ENCODE peak calls at places on chromosomes 11 and 22, in eight cellular contexts. One of them, this sample, is unnamed.

GRCh38 chr11:5380740-5381342 is 2.8 kb upstream of the OR51M1 start:
- DNase-seq in activated T-cell treated with anti-CD3 and anti-CD28 coated beads, Interleukin-2, amount 50 U/mL, for 24 hours: peak
- DNase-seq in anterior cingulate cortex: peak
- DNase-seq in nephron progenitor cell: peak
- DNase-seq in heart right ventricle: no peak
- DNase-seq in DMS153: peak
- DNase-seq in lower leg skin: no peak
- DNase-seq in WTC11: peak
- DNase-seq in this sample: no peak

GRCh38 chr11:116579857-116580727 is 192.7 kb downstream of the BUD13 start:
- DNase-seq in heart right ventricle: no peak
- DNase-seq in nephron progenitor cell: peak
- DNase-seq in lower leg skin: no peak
- DNase-seq in WTC11: peak
- DNase-seq in DMS153: no peak
- DNase-seq in activated T-cell treated with anti-CD3 and anti-CD28 coated beads, Interleukin-2, amount 50 U/mL, for 24 hours: no peak
- DNase-seq in anterior cingulate cortex: no peak
- DNase-seq in this sample: no peak

GRCh38 chr11:70495351-70496310 is 97.3 kb downstream of the CTTN start:
- DNase-seq in WTC11: no peak
- DNase-seq in heart right ventricle: no peak
- DNase-seq in anterior cingulate cortex: no peak
- DNase-seq in DMS153: no peak
- DNase-seq in lower leg skin: no peak
- DNase-seq in nephron progenitor cell: no peak
- DNase-seq in activated T-cell treated with anti-CD3 and anti-CD28 coated beads, Interleukin-2, amount 50 U/mL, for 24 hours: no peak
- DNase-seq in this sample: no peak

GRCh38 chr11:45828996-45829395 is 18.3 kb upstream of the CRY2 start:
- DNase-seq in nephron progenitor cell: no peak
- DNase-seq in WTC11: no peak
- DNase-seq in lower leg skin: no peak
- DNase-seq in heart right ventricle: no peak
- DNase-seq in anterior cingulate cortex: no peak
- DNase-seq in activated T-cell treated with anti-CD3 and anti-CD28 coated beads, Interleukin-2, amount 50 U/mL, for 24 hours: no peak
- DNase-seq in DMS153: no peak
- DNase-seq in this sample: no peak

GRCh38 chr11:114195981-114196731 is 100.0 kb upstream of the NNMT start:
- DNase-seq in anterior cingulate cortex: no peak
- DNase-seq in nephron progenitor cell: no peak
- DNase-seq in WTC11: no peak
- DNase-seq in lower leg skin: no peak
- DNase-seq in DMS153: no peak
- DNase-seq in heart right ventricle: no peak
- DNase-seq in activated T-cell treated with anti-CD3 and anti-CD28 coated beads, Interleukin-2, amount 50 U/mL, for 24 hours: no peak
- DNase-seq in this sample: no peak

GRCh38 chr11:61174275-61174674 is 13.0 kb upstream of the VPS37C start:
- DNase-seq in anterior cingulate cortex: no peak
- DNase-seq in lower leg skin: no peak
- DNase-seq in heart right ventricle: no peak
- DNase-seq in DMS153: no peak
- DNase-seq in nephron progenitor cell: no peak
- DNase-seq in activated T-cell treated with anti-CD3 and anti-CD28 coated beads, Interleukin-2, amount 50 U/mL, for 24 hours: no peak
- DNase-seq in WTC11: no peak
- DNase-seq in this sample: no peak

GRCh38 chr11:118631510-118631909 is 24.1 kb downstream of the PHLDB1 start:
- DNase-seq in nephron progenitor cell: no peak
- DNase-seq in activated T-cell treated with anti-CD3 and anti-CD28 coated beads, Interleukin-2, amount 50 U/mL, for 24 hours: no peak
- DNase-seq in anterior cingulate cortex: no peak
- DNase-seq in lower leg skin: no peak
- DNase-seq in WTC11: no peak
- DNase-seq in DMS153: no peak
- DNase-seq in heart right ventricle: no peak
- DNase-seq in this sample: no peak

GRCh38 chr22:43567691-43568308 is 156.0 kb downstream of the MPPED1 start:
- DNase-seq in activated T-cell treated with anti-CD3 and anti-CD28 coated beads, Interleukin-2, amount 50 U/mL, for 24 hours: no peak
- DNase-seq in nephron progenitor cell: no peak
- DNase-seq in DMS153: no peak
- DNase-seq in WTC11: no peak
- DNase-seq in anterior cingulate cortex: no peak
- DNase-seq in heart right ventricle: no peak
- DNase-seq in lower leg skin: no peak
- DNase-seq in this sample: peak

This sample was measured in NCI-H446 treated with DMSO at 0.1 percent for 48 hours.